ENCODE peak calls at places on chromosomes 7 and 10, in six cellular contexts. O is AG10803, Y is ovary, L is lower lobe of right lung, I is hepatocyte, E is fibroblast of lung. F is an unnamed sample.

GRCh38 chr10:70880077-70880534 is 8.3 kb downstream of the PCBD1 start:
- DNase-seq in L (peak; percentile 74), Y (peak; percentile 70), O (peak; percentile 76), I (peak; percentile 88), E (peak; percentile 83), F (peak; percentile 88)

GRCh38 chr7:128167791-128168666 is 73.0 kb upstream of the LEP start:
- DNase-seq in L (no peak), I (no peak), Y (no peak), E (no peak), O (no peak), F (no peak)

GRCh38 chr10:62560207-62560819 is 186.1 kb downstream of the ZNF365 start:
- DNase-seq in I (peak; percentile 30), O (peak; percentile 94), L (no peak), E (peak; percentile 87), Y (no peak), F (peak; percentile 56)

GRCh38 chr10:50554995-50555568 is 68.7 kb downstream of the SGMS1 start:
- DNase-seq in I (no peak), O (peak; percentile 80), Y (no peak), E (peak; percentile 57), L (no peak), F (peak; percentile 85)

GRCh38 chr10:132642732-132643008 is 105.1 kb downstream of the INPP5A start:
- DNase-seq in Y (no peak), I (no peak), E (no peak), O (no peak), L (no peak), F (no peak)

GRCh38 chr7:102236102-102236501 is 50.6 kb upstream of the SH2B2 start:
- DNase-seq in L (no peak), E (no peak), O (no peak), I (no peak), Y (no peak), F (no peak)

GRCh38 chr7:101957733-101958525 is 140.5 kb downstream of the CUX1 start:
- DNase-seq in E (no peak), O (no peak), L (no peak), Y (no peak), I (no peak), F (no peak)

GRCh38 chr7:36565792-36566356 is 158.4 kb downstream of the AOAH start:
- DNase-seq in E (peak; percentile 52), L (no peak), O (no peak), I (no peak), Y (no peak), F (peak; percentile 26)

GRCh38 chr10:127293640-127294039 is 97.2 kb upstream of the INSYN2A start:
- DNase-seq in L (no peak), O (peak; percentile 12), I (no peak), Y (no peak), E (no peak), F (peak; percentile 9)

GRCh38 chr10:102334106-102334505 is 61.4 kb upstream of the NFKB2 start:
- DNase-seq in O (peak; percentile 39), L (peak; percentile 61), I (peak; percentile 23), Y (no peak), E (peak; percentile 41), F (no peak)

GRCh38 chr10:132457328-132458070 is 60.5 kb downstream of the PWWP2B start:
- DNase-seq in E (no peak), Y (no peak), O (no peak), L (peak; percentile 46), I (no peak), F (no peak)

GRCh38 chr10:93027508-93027907 is 33.1 kb upstream of the CYP26C1 start:
- DNase-seq in E (no peak), Y (no peak), L (no peak), O (no peak), I (no peak), F (no peak)

GRCh38 chr10:124639646-124640045 is 104.5 kb downstream of the FAM53B start:
- DNase-seq in Y (no peak), L (no peak), E (no peak), I (no peak), O (no peak), F (no peak)

GRCh38 chr10:124637746-124638145 is 106.4 kb downstream of the FAM53B start:
- DNase-seq in I (no peak), L (no peak), E (no peak), Y (no peak), O (no peak), F (no peak)

GRCh38 chr10:124637091-124637700 is 107.0 kb downstream of the FAM53B start:
- DNase-seq in I (no peak), L (no peak), Y (no peak), E (no peak), O (no peak), F (no peak)

GRCh38 chr10:124639206-124639605 is 105.0 kb downstream of the FAM53B start:
- DNase-seq in Y (no peak), E (no peak), O (no peak), I (no peak), L (no peak), F (no peak)

GRCh38 chr10:124636271-124636993 is 107.7 kb downstream of the FAM53B start:
- DNase-seq in Y (no peak), E (no peak), L (no peak), I (no peak), O (no peak), F (no peak)
- H3K4me3 ChIP-seq in Y (no peak overlapping the region), E (no peak overlapping the region), L (no peak overlapping the region), I (no peak overlapping the region), O (no peak overlapping the region), F (no peak overlapping the region)

GRCh38 chr10:34526758-34527730 is 288.1 kb downstream of the PARD3 start:
- DNase-seq in O (peak; percentile 97), L (no peak), E (peak; percentile 94), I (peak; percentile 18), Y (no peak), F (peak; percentile 97)
- TF ChIP-seq CTCF in O (peak; percentile 57), L (no peak), E (peak; percentile 31), I (no peak), Y (no peak), F (peak; percentile 19)

DNA sequence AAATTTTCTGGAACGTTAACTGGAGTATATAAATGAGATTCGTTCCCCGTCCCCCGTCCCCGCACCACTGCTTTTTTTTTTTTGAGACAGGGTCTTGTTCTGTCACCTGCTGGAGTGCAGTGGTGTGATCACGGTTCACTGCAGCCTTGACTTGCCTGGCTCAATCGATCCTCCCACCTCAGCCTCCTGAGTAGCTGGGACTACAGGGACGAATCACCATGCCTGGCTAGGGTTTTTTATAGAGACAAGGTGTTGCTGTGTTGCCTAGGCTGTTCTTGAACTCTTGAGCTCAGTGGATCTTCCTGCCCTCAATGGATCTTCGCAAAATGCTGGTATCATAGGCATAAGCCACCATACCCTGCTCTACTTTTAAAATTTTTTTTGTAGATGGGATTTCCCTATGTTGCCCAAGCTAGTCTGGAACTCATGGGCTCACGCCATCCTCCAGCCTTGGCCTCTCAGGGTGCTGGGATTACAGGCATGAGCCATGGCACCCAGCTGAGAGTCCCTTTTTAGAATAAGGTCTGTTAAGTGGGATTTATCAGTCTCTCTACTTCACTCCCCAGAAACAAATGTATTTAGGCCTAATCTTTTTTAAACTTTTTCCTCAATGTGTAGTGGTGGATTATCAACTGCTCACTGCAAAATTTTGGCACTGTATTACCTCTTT is 122.9 kb downstream of the LYZL1 start:
- DNase-seq in I (no peak), Y (no peak), L (no peak), E (no peak), O (no peak), F (peak; percentile 19)
- H3K4me3 ChIP-seq in I (no peak overlapping the region), Y (no peak overlapping the region), L (no peak overlapping the region), E (no peak overlapping the region), O (no peak overlapping the region), F (no peak overlapping the region)

GRCh38 chr7:83827036-83827435 is 178.1 kb upstream of the SEMA3E start:
- DNase-seq in I (no peak), L (no peak), E (peak; percentile 68), Y (no peak), O (no peak), F (no peak)

GRCh38 chr7:83820641-83821040 is 171.7 kb upstream of the SEMA3E start:
- DNase-seq in O (no peak), I (no peak), E (no peak), Y (no peak), L (no peak), F (no peak)

GRCh38 chr7:83824214-83824613 is 175.3 kb upstream of the SEMA3E start:
- DNase-seq in E (peak; percentile 37), O (no peak), L (no peak), I (no peak), Y (no peak), F (peak; percentile 6)

GRCh38 chr7:83819911-83820310 is 171.0 kb upstream of the SEMA3E start:
- DNase-seq in E (no peak), L (no peak), Y (no peak), I (no peak), O (no peak), F (no peak)

DNA sequence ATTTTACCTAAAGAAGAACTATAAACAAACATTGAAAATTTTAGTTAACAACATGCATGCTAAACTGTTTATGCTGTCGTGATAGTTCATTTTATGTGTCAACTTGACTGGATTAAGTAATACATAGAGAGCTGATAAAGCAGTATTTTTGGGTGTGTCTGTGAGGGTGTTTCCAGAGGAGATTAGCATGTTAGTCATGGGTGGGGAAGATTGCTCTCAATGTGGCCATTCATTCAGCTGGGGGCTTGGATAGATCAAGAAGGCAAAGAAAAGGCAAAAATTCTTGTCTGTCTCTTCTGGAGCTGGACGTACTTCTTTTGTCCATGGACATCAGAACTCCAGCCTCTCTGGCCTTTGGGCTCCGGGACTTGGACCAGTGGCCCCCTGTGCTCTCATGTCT is 172.9 kb upstream of the SEMA3E start:
- DNase-seq in L (no peak), O (no peak), Y (no peak), E (no peak), I (no peak), F (no peak)
- TF ChIP-seq CTCF in L (no peak), O (no peak), Y (no peak), E (no peak), I (no peak), F (no peak)